ENCODE peak calls at places on chromosomes 4 and X, in five cellular contexts. H is kidney tubule cell, E is left colon, P is neural crest cell, Y is frontal cortex. R is an unnamed sample.

GRCh38 chrX:71622347-71623104 is 4.2 kb upstream of the CXCR3 start:
- DNase-seq in H (peak), E (peak), P (peak), Y (peak), R (no peak)

GRCh38 chr4:153154010-153154975 is 50.0 kb upstream of the TRIM2 start:
- DNase-seq in H (peak), E (peak), P (no peak), Y (no peak), R (no peak)

GRCh38 chr4:1033840-1034551 is 22.6 kb downstream of the FGFRL1 start:
- DNase-seq in H (no peak), E (peak), P (no peak), Y (peak), R (peak)

GRCh38 chr4:107683873-107684272 is 36.2 kb downstream of the PAPSS1 start:
- DNase-seq in H (no peak), E (no peak), P (no peak), Y (no peak), R (no peak)

GRCh38 chrX:16140448-16140847 is 17.1 kb downstream of the GRPR start:
- DNase-seq in H (no peak), E (no peak), P (no peak), Y (no peak), R (no peak)

GRCh38 chr4:127624176-127624575 is 8.6 kb upstream of the INTU start:
- DNase-seq in H (no peak), E (no peak), P (no peak), Y (no peak), R (no peak)

GRCh38 chrX:1093112-1093511 is 119.3 kb downstream of the CRLF2 start:
- DNase-seq in H (no peak), E (no peak), P (no peak), Y (no peak), R (no peak)

GRCh38 chr4:149499726-149500125 is 315.9 kb downstream of the IQCM start:
- DNase-seq in H (no peak), E (no peak), P (no peak), Y (no peak), R (no peak)

GRCh38 chr4:107894138-107894603 is 37.2 kb upstream of the CYP2U1 start:
- DNase-seq in H (no peak), E (no peak), P (no peak), Y (no peak), R (no peak)

GRCh38 chrX:123267220-123267619 is 83.1 kb downstream of the GRIA3 start:
- DNase-seq in H (peak), E (no peak), P (no peak), Y (no peak), R (no peak)

GRCh38 chrX:13828392-13828791 is 11.5 kb upstream of the GPM6B start:
- DNase-seq in H (no peak), E (no peak), P (no peak), Y (no peak), R (no peak)